ENCODE peak calls at places on chromosomes 4 and X, in four cellular contexts. M, V, E and N are unnamed samples.

GRCh38 chr4:94442251-94442650 is 9.5 kb upstream of the PDLIM5 start:
- DNase-seq in M (no peak), V (no peak), E (no peak), N (no peak)

GRCh38 chrX:130418066-130418465 is 16.3 kb downstream of the RBMX2 start:
- DNase-seq in M (no peak), V (no peak), E (no peak), N (no peak)

GRCh38 chr4:48653217-48654014 is 126.7 kb downstream of the FRYL start:
- DNase-seq in M (peak), V (no peak), E (peak), N (peak)

GRCh38 chrX:140664939-140665338 is 44.6 kb upstream of the LINC00632 start:
- DNase-seq in M (peak), V (no peak), E (no peak), N (no peak)

GRCh38 chr4:84913176-84913575 is 53.3 kb downstream of the WDFY3 start:
- DNase-seq in M (no peak), V (no peak), E (no peak), N (no peak)

GRCh38 chrX:136199365-136199764 is 51.8 kb downstream of the MAP7D3 start:
- DNase-seq in M (no peak), V (no peak), E (no peak), N (no peak)

GRCh38 chr4:106063009-106063408 is 167.7 kb downstream of the NPNT start:
- DNase-seq in M (no peak), V (no peak), E (no peak), N (no peak)

GRCh38 chrX:46340696-46341095 is 204.5 kb downstream of the ZNF674 start:
- DNase-seq in M (no peak), V (no peak), E (no peak), N (no peak)

GRCh38 chrX:36856849-36857248 is 151.3 kb upstream of the FAM47C start:
- DNase-seq in M (no peak), V (no peak), E (no peak), N (no peak)

GRCh38 chrX:105744291-105744690 is 78.0 kb upstream of the NRK start:
- DNase-seq in M (no peak), V (no peak), E (no peak), N (no peak)
- H3K4me3 ChIP-seq in M (no peak), V (no peak), E (no peak), N (no peak)

DNA sequence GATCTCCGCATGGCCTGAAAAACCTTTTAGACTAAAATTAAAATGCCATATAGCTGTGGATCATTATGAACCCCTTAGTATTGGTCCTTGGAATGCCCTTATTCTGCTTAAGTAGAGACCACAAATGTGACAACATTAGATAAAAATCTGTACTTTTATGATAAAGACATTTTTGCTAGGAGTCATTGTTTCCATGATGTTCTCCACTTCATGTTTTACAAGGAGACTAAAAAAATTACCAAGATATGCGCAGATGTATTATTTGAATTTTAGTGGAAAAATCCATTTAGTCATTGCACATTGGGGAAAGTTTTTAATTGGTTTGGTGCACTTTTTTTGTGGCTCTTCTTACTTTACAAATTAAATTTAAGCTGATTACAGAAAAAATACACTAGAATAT is 85.1 kb upstream of the HPRT1 start:
- DNase-seq in M (no peak), V (no peak), E (no peak), N (no peak)
- H3K4me3 ChIP-seq in M (peak), V (peak), E (peak), N (peak)

DNA sequence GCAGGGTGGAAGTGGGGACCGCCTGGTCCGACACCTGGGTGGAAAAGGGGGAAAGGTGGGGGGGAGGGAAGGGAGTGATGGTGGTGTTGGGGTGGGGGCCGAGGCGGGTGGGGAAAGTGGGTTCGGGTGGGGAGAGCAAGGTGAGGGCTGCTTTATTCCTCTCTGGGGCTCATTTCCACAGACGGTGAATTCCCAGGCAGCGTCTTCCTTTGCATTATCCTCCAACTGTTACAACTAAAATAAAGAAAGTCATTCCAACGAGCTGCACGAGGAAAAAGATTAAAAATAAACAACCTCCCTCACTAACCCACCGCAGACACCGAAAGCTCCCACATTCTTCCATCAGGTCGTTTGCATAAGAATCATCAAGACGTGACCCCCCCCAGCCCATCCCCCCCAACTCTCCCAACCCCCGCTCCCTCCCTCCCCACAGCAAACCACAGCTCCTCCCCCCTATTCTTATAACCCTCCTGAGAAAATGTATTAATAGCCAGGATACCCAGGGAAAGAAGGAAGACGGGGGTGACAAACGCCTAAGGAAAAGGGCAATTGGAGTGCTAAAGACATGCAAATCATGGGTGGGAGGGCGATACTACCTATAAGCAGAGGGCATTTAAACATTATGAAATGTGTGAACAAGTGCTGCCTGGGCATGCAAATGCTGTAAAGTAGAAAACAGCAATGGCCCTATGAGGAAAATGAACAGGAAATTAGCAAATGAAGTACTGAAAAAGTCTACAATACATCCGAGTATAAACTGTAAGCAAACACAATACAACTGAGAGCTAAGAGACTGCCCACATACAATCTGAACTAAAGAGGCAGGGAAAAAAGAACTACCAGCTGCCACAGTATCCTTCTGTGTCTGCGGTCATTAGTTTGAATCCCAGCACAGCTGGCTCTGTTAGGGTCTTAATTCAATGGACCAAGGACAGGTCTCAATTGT is 2.6 kb downstream of the CXXC4 start:
- DNase-seq in M (peak), V (no peak), E (peak), N (no peak)
- H3K4me3 ChIP-seq in M (peak), V (peak), E (peak), N (peak)

GRCh38 chr4:123398151-123398802 is 1.7 kb downstream of the SPRY1 start:
- DNase-seq in M (peak), V (no peak), E (peak), N (peak)

GRCh38 chr4:123396294-123397275 is at the start of gene SPRY1:
- DNase-seq in M (peak), V (peak), E (peak), N (peak)

GRCh38 chr4:123398803-123399637 is 2.4 kb downstream of the SPRY1 start:
- DNase-seq in M (peak), V (peak), E (peak), N (peak)

GRCh38 chr4:123399638-123400358 is 3.2 kb downstream of the SPRY1 start:
- DNase-seq in M (no peak), V (no peak), E (no peak), N (no peak)

DNA sequence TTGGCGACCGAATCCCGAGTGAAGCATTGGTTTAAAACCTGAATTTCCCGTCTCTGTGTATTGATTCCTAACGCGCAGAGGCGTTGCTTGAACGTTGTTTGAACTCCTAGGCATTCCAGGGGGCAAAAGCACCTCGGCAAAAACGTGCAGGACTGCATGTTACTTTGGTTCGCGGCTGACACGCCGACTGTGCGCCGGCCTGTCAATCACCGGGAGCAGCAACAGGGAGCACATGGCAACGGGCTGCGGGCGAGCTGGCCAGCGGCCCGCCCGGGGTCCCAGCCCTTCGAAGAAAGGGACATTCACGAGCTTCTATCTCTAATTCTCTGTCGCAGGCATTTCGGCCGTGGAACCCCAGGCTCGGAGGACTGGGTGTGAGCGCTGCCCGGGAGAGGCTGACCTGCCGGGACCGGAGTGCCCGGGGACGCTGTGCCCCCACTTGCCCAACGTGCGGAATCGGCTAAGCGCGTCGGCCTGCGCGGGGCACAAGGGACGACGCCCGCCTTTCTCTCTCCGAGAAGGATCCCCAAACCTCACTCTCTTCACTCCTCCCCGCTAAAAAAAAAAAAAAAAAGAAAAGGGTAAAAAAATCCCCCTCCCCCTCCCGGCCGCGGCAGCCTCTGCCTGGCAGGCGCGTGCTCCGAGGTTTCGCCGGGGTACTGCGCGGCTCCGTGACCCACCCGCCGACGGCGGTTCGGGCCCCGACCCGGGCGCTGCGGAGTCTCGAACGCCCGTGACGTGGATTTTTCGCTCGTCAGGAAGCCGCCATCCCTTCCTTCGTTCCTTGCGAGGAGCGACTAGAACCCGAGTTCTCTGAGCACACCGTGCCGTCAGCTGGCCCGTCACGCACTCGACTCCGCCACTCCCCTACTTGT is 918 bp downstream of the SPRY1 start:
- DNase-seq in M (peak), V (no peak), E (peak), N (peak)
- H3K4me3 ChIP-seq in M (peak), V (peak), E (peak), N (peak)

DNA sequence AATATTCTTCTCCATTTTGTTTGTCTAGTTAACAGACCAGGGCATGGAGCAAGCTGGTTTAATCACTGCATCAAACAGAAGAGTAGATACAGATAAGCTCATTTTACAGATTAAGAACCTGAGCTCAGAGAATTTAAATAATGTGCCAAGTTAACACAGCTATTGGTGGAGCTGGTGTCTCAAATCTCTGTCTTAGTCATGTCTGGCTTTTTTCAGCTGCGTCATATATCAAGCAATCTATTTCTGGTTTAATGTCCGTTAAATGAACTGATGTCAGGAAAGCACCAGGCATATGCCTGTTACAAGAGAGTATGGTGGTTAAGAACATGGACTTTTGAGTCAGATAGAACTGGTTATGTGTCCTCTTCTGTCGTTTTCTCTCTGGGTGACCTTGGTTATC is 79.8 kb upstream of the ADGRA3 start:
- DNase-seq in M (no peak), V (no peak), E (no peak), N (no peak)
- H3K4me3 ChIP-seq in M (no peak), V (no peak), E (no peak), N (no peak)

GRCh38 chr4:54101190-54102041 is 1.5 kb downstream of the GSX2 start:
- DNase-seq in M (no peak), V (no peak), E (peak), N (no peak)
- H3K4me3 ChIP-seq in M (no peak), V (peak), E (peak), N (peak)